ENCODE peak calls at places on chromosomes 5 and 9, in ten cellular contexts. J is ovary, G is pancreas, C is Caco-2, M is astrocyte, V is WERI-Rb-1, R is fibroblast of mammary gland, A is brain microvascular endothelial cell, I is astrocyte of the cerebellum, E is heart right ventricle. Q is an unnamed sample.

GRCh38 chr5:55418994-55419991 is 111.5 kb downstream of the MTREX start:
- DNase-seq in J (no peak), G (no peak), C (peak), M (peak), V (no peak), R (peak), A (peak), I (peak), E (no peak), Q (no peak)

GRCh38 chr9:75152416-75152815 is 64.1 kb downstream of the OSTF1 start:
- DNase-seq in J (no peak), G (no peak), C (no peak), M (no peak), V (no peak), R (no peak), A (no peak), I (no peak), E (no peak), Q (no peak)

GRCh38 chr5:157865844-157866243 is 6.9 kb upstream of the CLINT1 start:
- DNase-seq in J (no peak), G (no peak), C (peak), M (no peak), V (no peak), R (peak), A (no peak), I (no peak), E (no peak), Q (no peak)

GRCh38 chr5:159324986-159325385 is 5.3 kb downstream of the IL12B start:
- DNase-seq in J (no peak), G (no peak), C (no peak), M (peak), V (no peak), R (no peak), A (no peak), I (no peak), E (no peak), Q (no peak)

GRCh38 chr5:179530069-179530998 is 20.0 kb upstream of the RUFY1 start:
- DNase-seq in J (peak), G (no peak), C (no peak), M (peak), V (no peak), R (peak), A (peak), I (no peak), E (peak), Q (peak)

GRCh38 chr5:89556215-89557009 is 673.4 kb upstream of the MEF2C start:
- DNase-seq in J (no peak), G (no peak), C (no peak), M (peak), V (no peak), R (peak), A (peak), I (peak), E (no peak), Q (no peak)

GRCh38 chr5:31639488-31640011 is 619 bp downstream of the PDZD2 start:
- DNase-seq in J (peak), G (no peak), C (peak), M (no peak), V (peak), R (no peak), A (no peak), I (no peak), E (peak), Q (no peak)

GRCh38 chr5:66367814-66368541 is 223.9 kb downstream of the SREK1 start:
- DNase-seq in J (no peak), G (no peak), C (no peak), M (no peak), V (no peak), R (no peak), A (no peak), I (no peak), E (peak), Q (no peak)

GRCh38 chr5:65791721-65792698 is 70.0 kb downstream of the NLN start:
- DNase-seq in J (no peak), G (no peak), C (no peak), M (peak), V (no peak), R (no peak), A (no peak), I (no peak), E (no peak), Q (no peak)

GRCh38 chr5:100676807-100677631 is 141.8 kb downstream of the FAM174A start:
- DNase-seq in J (no peak), G (no peak), C (no peak), M (peak), V (no peak), R (peak), A (peak), I (peak), E (no peak), Q (no peak)

GRCh38 chr5:130077007-130077406 is 172.7 kb downstream of the CHSY3 start:
- DNase-seq in J (no peak), G (no peak), C (no peak), M (no peak), V (no peak), R (no peak), A (no peak), I (no peak), E (no peak), Q (no peak)
- TF ChIP-seq CTCF in J (no peak), G (no peak), C (peak), M (no peak), V (no peak), R (peak), A (peak), I (peak), E (no peak), Q (no peak)

GRCh38 chr9:91908293-91908623 is 41.8 kb downstream of the ROR2 start:
- DNase-seq in J (no peak), G (no peak), C (no peak), M (no peak), V (no peak), R (no peak), A (no peak), I (no peak), E (no peak), Q (no peak)

GRCh38 chr9:91905237-91905650 is 44.8 kb downstream of the ROR2 start:
- DNase-seq in J (no peak), G (no peak), C (no peak), M (no peak), V (no peak), R (no peak), A (no peak), I (no peak), E (no peak), Q (no peak)

GRCh38 chr9:91907387-91908292 is 42.4 kb downstream of the ROR2 start:
- DNase-seq in J (no peak), G (no peak), C (no peak), M (peak), V (no peak), R (no peak), A (no peak), I (no peak), E (no peak), Q (no peak)

GRCh38 chr9:91904541-91905236 is 45.3 kb downstream of the ROR2 start:
- DNase-seq in J (no peak), G (no peak), C (no peak), M (no peak), V (no peak), R (no peak), A (no peak), I (no peak), E (no peak), Q (no peak)

GRCh38 chr9:91905958-91906585 is 44.0 kb downstream of the ROR2 start:
- DNase-seq in J (no peak), G (no peak), C (no peak), M (no peak), V (no peak), R (no peak), A (no peak), I (no peak), E (peak), Q (no peak)
- H3K4me3 ChIP-seq in J (no peak), G (no peak), C (no peak), M (no peak), V (no peak), R (peak), A (peak), I (peak), E (peak), Q (peak)

DNA sequence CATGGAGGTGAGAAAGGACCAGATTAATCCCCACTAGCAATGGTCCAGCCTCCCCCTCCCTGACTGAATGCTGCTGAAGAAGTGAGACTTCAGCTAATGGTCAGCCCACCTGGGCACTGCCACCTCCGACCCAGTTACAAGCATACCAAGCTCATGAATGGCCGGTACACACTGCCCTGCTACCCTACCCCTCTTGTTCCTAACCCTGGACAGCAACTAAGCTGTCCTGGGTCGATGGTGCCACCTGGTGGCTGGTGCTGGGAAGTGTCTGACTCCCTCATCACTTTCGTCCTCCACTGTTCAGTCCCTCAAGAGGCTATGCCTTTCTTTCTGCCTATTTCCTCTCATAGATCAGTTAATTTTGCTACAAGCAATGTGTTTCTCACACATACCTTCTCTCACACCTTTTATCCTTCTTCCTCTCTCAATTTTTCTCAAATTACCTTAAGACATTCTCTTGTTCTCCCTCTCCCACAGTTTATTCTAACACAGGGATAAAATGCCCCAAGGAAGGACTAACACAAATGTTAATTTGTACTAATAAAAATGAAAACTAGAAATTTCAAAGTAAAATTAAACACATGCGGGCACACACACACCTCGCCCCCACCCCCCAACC is 42.4 kb downstream of the PAX5 start:
- DNase-seq in J (no peak), G (peak), C (peak), M (no peak), V (peak), R (peak), A (peak), I (no peak), E (no peak), Q (no peak)
- TF ChIP-seq CTCF in J (no peak), G (peak), C (peak), M (peak), V (peak), R (peak), A (peak), I (peak), E (peak), Q (peak)

GRCh38 chr5:80957031-80957761 is 3.0 kb upstream of the RASGRF2 start:
- DNase-seq in J (no peak), G (no peak), C (no peak), M (peak), V (no peak), R (no peak), A (no peak), I (peak), E (no peak), Q (no peak)

GRCh38 chr5:80955082-80955481 is 5.1 kb upstream of the RASGRF2 start:
- DNase-seq in J (no peak), G (no peak), C (no peak), M (no peak), V (no peak), R (no peak), A (no peak), I (no peak), E (no peak), Q (no peak)

GRCh38 chr5:80958611-80959010 is 1.6 kb upstream of the RASGRF2 start:
- DNase-seq in J (no peak), G (no peak), C (no peak), M (no peak), V (no peak), R (no peak), A (no peak), I (no peak), E (no peak), Q (no peak)

GRCh38 chr5:80953587-80953986 is 6.6 kb upstream of the RASGRF2 start:
- DNase-seq in J (no peak), G (no peak), C (no peak), M (no peak), V (no peak), R (no peak), A (no peak), I (no peak), E (no peak), Q (no peak)

DNA sequence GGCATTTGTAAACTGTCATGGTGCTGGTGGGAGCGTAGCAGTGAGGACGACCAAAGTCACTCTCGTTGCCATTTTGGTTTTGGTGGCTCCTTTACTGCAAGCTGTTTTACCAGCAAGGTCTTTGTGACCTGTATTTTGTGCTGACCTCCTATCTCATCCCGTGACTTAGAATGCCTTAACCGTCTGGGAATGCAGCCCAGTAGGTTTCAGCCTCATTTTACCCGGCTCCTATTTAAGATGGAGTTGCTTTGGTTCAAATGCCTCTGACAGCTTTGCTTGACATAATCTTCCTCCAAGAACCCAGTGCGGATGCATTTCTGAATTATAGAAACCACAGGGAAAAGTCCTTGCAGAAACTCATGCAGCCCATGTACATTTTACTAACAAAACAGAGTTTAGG is 3.9 kb upstream of the RASGRF2 start:
- DNase-seq in J (no peak), G (no peak), C (no peak), M (no peak), V (no peak), R (no peak), A (no peak), I (no peak), E (no peak), Q (no peak)
- H3K4me3 ChIP-seq in J (no peak), G (no peak), C (no peak), M (no peak), V (no peak), R (no peak), A (no peak), I (no peak), E (no peak), Q (no peak)

GRCh38 chr5:175460126-175460525 is 16.1 kb upstream of the DRD1 start:
- DNase-seq in J (no peak), G (no peak), C (peak), M (no peak), V (no peak), R (no peak), A (no peak), I (no peak), E (no peak), Q (no peak)
- TF ChIP-seq CTCF in J (no peak), G (peak), C (peak), M (peak), V (peak), R (peak), A (peak), I (peak), E (peak), Q (peak)

DNA sequence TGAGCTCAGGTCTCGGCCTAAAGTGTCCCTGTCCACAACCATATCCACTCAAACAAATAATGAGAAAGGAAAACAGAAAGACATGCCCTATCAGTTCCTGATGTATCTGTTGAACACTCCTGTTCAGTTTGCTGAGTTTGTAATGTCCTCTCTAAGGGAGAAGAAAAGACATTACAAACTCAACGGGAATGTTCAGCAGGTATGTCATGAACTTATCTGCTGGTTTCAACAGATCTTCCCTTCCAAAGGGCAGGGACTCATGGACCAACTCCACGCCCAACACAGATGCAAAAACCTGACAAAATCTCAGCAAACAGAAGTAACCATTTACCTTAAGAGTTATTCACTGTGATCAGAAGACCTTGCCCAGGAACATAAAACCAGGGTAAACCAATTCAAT is 23.7 kb downstream of the BICD2 start:
- DNase-seq in J (no peak), G (no peak), C (no peak), M (no peak), V (no peak), R (no peak), A (no peak), I (no peak), E (no peak), Q (no peak)
- H3K4me3 ChIP-seq in J (no peak), G (no peak), C (no peak), M (no peak), V (no peak), R (no peak), A (no peak), I (no peak), E (peak), Q (peak)

DNA sequence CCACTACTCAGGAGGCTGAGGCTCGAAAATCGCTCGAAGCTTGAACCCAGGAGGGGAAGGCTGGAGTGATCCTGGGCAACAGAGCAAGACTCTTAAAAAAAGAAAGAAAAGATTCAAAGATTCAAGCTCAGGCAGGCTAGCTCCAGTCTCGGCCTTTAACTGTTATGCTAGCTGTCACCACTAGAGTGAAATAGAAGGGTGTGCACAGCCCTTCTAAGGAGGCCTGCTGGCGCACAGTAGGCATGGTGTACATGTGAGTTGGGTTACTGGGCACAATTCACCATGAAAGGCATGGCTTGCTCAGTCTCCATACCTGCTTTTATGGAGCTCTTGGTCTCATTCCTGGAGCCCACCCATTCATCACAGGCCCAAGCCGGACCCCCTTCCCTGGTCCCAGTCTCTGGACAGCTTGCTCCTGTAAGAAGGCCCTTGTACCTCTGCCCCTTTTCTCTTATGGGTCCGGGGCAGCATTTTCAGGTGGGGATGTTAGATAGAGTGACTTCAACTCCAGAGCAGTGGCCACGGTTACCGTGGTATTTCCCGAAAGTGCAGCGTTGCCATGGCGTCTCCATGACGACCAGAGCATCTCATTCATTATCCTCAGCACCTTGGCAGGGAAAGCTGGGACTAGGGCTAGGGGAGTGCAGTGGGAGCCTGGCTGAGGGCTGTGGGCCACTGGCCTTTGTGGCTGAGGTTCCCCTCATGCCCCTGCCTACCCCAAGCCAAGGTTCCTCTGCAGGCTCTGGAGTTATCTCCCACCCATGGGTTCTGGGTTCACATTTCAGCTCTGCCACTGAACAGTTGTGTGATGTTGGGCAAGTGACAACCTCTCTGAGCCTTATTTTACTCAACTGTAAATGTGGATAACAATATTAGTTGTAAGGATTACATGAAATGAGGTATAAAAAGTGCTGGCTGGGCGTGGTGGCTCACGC is 5.7 kb downstream of the NDST1 start:
- DNase-seq in J (no peak), G (no peak), C (peak), M (no peak), V (no peak), R (peak), A (no peak), I (no peak), E (no peak), Q (no peak)
- TF ChIP-seq CTCF in J (no peak), G (no peak), C (no peak), M (peak), V (peak), R (peak), A (peak), I (peak), E (no peak), Q (no peak)

DNA sequence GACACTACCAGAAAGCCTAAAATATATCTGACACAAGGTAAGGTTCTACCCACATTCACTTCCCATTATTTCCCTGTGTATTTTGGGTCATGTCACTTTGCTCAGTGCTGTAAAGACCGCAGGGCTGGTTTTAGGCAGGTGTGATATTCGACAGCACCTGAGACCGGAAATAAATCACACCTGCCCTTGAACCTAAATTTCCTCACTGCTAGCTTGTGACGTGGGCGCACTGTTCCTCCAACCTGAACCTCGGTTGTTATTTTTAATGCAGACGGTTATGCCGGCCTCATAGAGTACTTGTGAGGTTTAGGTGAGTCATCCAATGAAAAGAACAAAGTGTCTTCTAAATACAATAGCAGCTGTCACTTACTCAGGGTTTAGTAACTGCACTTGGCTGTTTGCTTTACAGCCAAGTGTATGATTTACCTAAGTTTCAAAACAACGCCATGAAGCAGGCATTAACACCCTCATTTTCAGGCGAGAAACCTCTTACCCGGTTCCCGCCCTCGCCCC is 20.7 kb upstream of the ZNF782 start:
- DNase-seq in J (no peak), G (peak), C (peak), M (peak), V (no peak), R (peak), A (peak), I (peak), E (no peak), Q (peak)
- H3K4me3 ChIP-seq in J (no peak), G (no peak), C (peak), M (peak), V (peak), R (peak), A (peak), I (peak), E (peak), Q (peak)

DNA sequence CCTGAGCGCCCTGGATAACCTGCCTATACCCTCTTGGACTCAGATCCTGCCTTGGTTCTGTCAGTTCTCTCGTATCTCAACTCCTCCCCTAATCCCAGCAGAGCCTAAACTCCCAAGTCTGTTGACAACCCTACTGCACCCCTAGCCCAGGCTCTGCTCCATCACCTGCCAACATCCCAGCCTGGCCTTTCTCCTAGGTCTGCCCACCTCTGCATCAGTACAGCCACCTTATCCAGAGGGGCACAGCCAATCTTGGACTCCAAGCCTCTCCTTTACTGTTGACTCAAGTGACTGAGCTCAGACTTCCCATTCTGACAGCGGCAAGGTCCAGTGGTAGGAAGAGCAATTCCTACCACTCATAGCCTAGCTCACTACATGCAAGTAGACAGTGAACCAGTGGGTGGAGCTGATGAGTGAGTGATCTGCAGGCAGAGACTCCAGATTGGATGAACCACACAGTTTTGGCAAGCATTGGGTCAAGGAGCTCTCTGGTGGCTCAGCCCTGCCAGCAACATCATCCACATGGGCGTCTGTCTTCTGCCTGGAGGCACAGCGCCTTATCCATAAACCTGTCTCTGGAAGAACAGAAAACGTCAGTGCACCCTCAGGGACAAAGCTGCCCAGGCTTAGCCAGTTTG is 26.5 kb downstream of the TRMO start:
- DNase-seq in J (no peak), G (no peak), C (peak), M (no peak), V (peak), R (peak), A (peak), I (no peak), E (no peak), Q (no peak)
- TF ChIP-seq CTCF in J (no peak), G (no peak), C (peak), M (no peak), V (peak), R (peak), A (peak), I (no peak), E (no peak), Q (no peak)

Q was measured in psoas muscle.